ENCODE peak calls at places on chromosome 5, in five cellular contexts. V, C, J, E and Z are unnamed samples.

GRCh38 chr5:170570492-170570891 is 66.7 kb downstream of the KCNIP1 start:
- DNase-seq in V (no peak), C (no peak), J (no peak), E (peak; percentile 62), Z (no peak)

GRCh38 chr5:51484326-51484725 is 101.1 kb downstream of the ISL1 start:
- DNase-seq in V (no peak), C (no peak), J (no peak), E (no peak), Z (no peak)

GRCh38 chr5:18533137-18533536 is 898.9 kb downstream of the TAF11L14 start:
- DNase-seq in V (no peak), C (no peak), J (no peak), E (no peak), Z (no peak)

GRCh38 chr5:154287136-154287535 is 96.6 kb downstream of the GALNT10 start:
- DNase-seq in V (no peak), C (peak; percentile 78), J (peak; percentile 15), E (peak; percentile 45), Z (peak; percentile 33)

GRCh38 chr5:111070272-111071134 is 1.0 kb upstream of the TSLP start:
- DNase-seq in V (peak; percentile 63), C (no peak), J (no peak), E (no peak), Z (no peak)

GRCh38 chr5:43711496-43711895 is 108.5 kb downstream of the NNT start:
- DNase-seq in V (no peak), C (no peak), J (no peak), E (no peak), Z (no peak)

GRCh38 chr5:1546556-1546955 is 22.8 kb upstream of the LPCAT1 start:
- DNase-seq in V (peak; percentile 62), C (peak; percentile 16), J (peak; percentile 29), E (no peak), Z (peak; percentile 48)

GRCh38 chr5:173395257-173395932 is 67.2 kb upstream of the STC2 start:
- DNase-seq in V (peak; percentile 48), C (no peak), J (no peak), E (no peak), Z (no peak)

GRCh38 chr5:177468329-177469058 is 4.9 kb downstream of the DBN1 start:
- DNase-seq in V (peak; percentile 88), C (no peak), J (no peak), E (no peak), Z (no peak)

GRCh38 chr5:60948738-60949137 is 3.7 kb downstream of the NDUFAF2 start:
- DNase-seq in V (no peak), C (no peak), J (no peak), E (no peak), Z (no peak)

GRCh38 chr5:96370981-96371380 is 62.1 kb downstream of the PCSK1 start:
- DNase-seq in V (no peak), C (no peak), J (no peak), E (no peak), Z (no peak)

GRCh38 chr5:170173227-170173626 is 59.6 kb upstream of the C5orf58 start:
- DNase-seq in V (no peak), C (no peak), J (no peak), E (no peak), Z (no peak)

GRCh38 chr5:36040651-36041536 is 25.8 kb downstream of the UGT3A2 start:
- DNase-seq in V (no peak), C (no peak), J (no peak), E (no peak), Z (no peak)

GRCh38 chr5:172617817-172618216 is 23.2 kb upstream of the NEURL1B start:
- DNase-seq in V (peak; percentile 61), C (no peak), J (no peak), E (no peak), Z (no peak)

GRCh38 chr5:79416499-79416898 is 97.4 kb downstream of the HOMER1 start:
- DNase-seq in V (peak; percentile 66), C (peak; percentile 19), J (no peak), E (no peak), Z (no peak)

GRCh38 chr5:159106193-159106568 is 6.5 kb upstream of the EBF1 start:
- DNase-seq in V (no peak), C (no peak), J (no peak), E (no peak), Z (no peak)

GRCh38 chr5:62124266-62124665 is 181.7 kb upstream of the KIF2A start:
- DNase-seq in V (no peak), C (no peak), J (no peak), E (no peak), Z (no peak)

GRCh38 chr5:169745441-169746146 is 108.5 kb downstream of the DOCK2 start:
- DNase-seq in V (no peak), C (no peak), J (no peak), E (no peak), Z (no peak)

GRCh38 chr5:33072296-33072695 is 361.2 kb downstream of the NPR3 start:
- DNase-seq in V (no peak), C (no peak), J (no peak), E (no peak), Z (no peak)

GRCh38 chr5:61817472-61818326 is 485.6 kb downstream of the ZSWIM6 start:
- DNase-seq in V (no peak), C (peak; percentile 31), J (no peak), E (peak; percentile 56), Z (peak; percentile 37)

GRCh38 chr5:66164044-66164790 is 20.1 kb downstream of the SREK1 start:
- DNase-seq in V (no peak), C (no peak), J (no peak), E (no peak), Z (no peak)

GRCh38 chr5:1564182-1564748 is 40.5 kb upstream of the LPCAT1 start:
- DNase-seq in V (no peak), C (no peak), J (no peak), E (no peak), Z (peak; percentile 68)

GRCh38 chr5:39730011-39730410 is 305.2 kb upstream of the DAB2 start:
- DNase-seq in V (no peak), C (no peak), J (no peak), E (no peak), Z (no peak)

GRCh38 chr5:39721394-39721793 is 296.6 kb upstream of the DAB2 start:
- DNase-seq in V (no peak), C (no peak), J (no peak), E (no peak), Z (no peak)

GRCh38 chr5:39732166-39732565 is 307.4 kb upstream of the DAB2 start:
- DNase-seq in V (no peak), C (no peak), J (no peak), E (no peak), Z (no peak)

GRCh38 chr5:39726467-39726866 is 301.7 kb upstream of the DAB2 start:
- DNase-seq in V (no peak), C (no peak), J (no peak), E (no peak), Z (no peak)
- H3K27ac ChIP-seq in V (no peak overlapping the region), C (no peak overlapping the region), J (no peak overlapping the region), E (no peak overlapping the region), Z (no peak overlapping the region)

GRCh38 chr5:3835817-3836216 is 240.2 kb downstream of the IRX1 start:
- DNase-seq in V (no peak), C (no peak), J (no peak), E (no peak), Z (no peak)
- H3K4me1 ChIP-seq in V (no peaks in the 10 kb centered on the region), C (no peaks in the 10 kb centered on the region), J (no peaks in the 10 kb centered on the region), E (no peaks in the 10 kb centered on the region), Z (no peaks in the 10 kb centered on the region)

GRCh38 chr5:116455061-116455460 is 119.6 kb downstream of the SEMA6A start:
- DNase-seq in V (no peak), C (no peak), J (no peak), E (no peak), Z (no peak)
- H3K4me3 ChIP-seq in V (no peak overlapping the region), C (no peak overlapping the region), J (no peak overlapping the region), E (no peak overlapping the region), Z (no peak overlapping the region)

GRCh38 chr5:81022688-81023084 is 62.5 kb downstream of the RASGRF2 start:
- DNase-seq in V (no peak), C (no peak), J (no peak), E (no peak), Z (no peak)

GRCh38 chr5:81021951-81022687 is 62.0 kb downstream of the RASGRF2 start:
- DNase-seq in V (no peak), C (no peak), J (no peak), E (no peak), Z (no peak)

GRCh38 chr5:81023261-81024015 is 63.3 kb downstream of the RASGRF2 start:
- DNase-seq in V (no peak), C (no peak), J (no peak), E (no peak), Z (no peak)

DNA sequence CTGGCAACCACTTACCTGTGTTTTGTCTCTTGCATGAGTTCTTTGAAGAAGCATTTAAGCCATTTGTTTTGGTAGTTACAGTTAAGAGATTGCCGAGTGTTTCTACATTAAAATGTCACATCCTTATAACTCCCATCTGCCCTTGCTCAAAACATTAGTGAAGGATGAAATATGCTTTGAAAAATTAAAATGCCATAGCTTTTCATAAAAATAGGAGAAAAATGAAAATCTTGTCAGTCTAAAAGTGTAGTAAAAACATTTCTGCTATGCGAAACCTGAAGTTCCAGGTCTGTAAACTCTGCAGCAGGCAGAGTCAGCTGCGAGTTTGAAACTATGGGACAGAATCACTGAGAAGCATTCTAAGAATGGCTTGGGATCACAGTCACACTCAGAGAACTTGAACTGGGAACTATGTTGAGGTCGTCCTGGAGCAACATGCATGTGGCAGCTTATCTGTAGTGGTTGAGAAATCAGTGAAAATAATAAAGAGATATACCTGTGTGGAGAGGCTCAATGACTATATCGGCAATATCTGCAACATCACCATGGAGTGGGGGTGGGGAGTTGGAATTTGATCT is 67.4 kb downstream of the RASGRF2 start:
- DNase-seq in V (no peak), C (no peak), J (no peak), E (no peak), Z (no peak)
- H3K27ac ChIP-seq in V (no peak overlapping the region), C (no peak overlapping the region), J (no peak overlapping the region), E (no peak overlapping the region), Z (no peak overlapping the region)

GRCh38 chr5:141477169-141477568 is 1.4 kb downstream of the PCDHGC3 start:
- DNase-seq in V (no peak), C (no peak), J (no peak), E (no peak), Z (no peak)
- H3K4me1 ChIP-seq in V (peaks cover 61% of the 10 kb centered on the region), C (no peaks in the 10 kb centered on the region), J (peaks cover 20% of the 10 kb centered on the region), E (peaks cover 21% of the 10 kb centered on the region), Z (peaks cover 5% of the 10 kb centered on the region)

GRCh38 chr5:88665750-88666215 is 217.2 kb downstream of the MEF2C start:
- DNase-seq in V (no peak), C (no peak), J (no peak), E (no peak), Z (no peak)
- H3K4me3 ChIP-seq in V (no peak overlapping the region), C (no peak overlapping the region), J (no peak overlapping the region), E (no peak overlapping the region), Z (no peak overlapping the region)